ENCODE peak calls at places on chromosomes 1 and 21, in eight cellular contexts. F, A, X, T, H, V, I and U are unnamed samples.
A peak's percentile ranks its signal among the peaks of the same experiment; 100 is the strongest.

GRCh38 chr1:189708674-189709073 is 769.0 kb downstream of the BRINP3 start:
- DNase-seq in T (no peak), F (peak; percentile 68), H (no peak), I (no peak), A (no peak), V (no peak), X (no peak), U (peak; percentile 34)

GRCh38 chr1:153777648-153778047 is 2.4 kb downstream of the SLC27A3 start:
- DNase-seq in H (no peak), I (no peak), F (no peak), X (no peak), A (no peak), V (no peak), T (no peak), U (no peak)

GRCh38 chr1:8217011-8217711 is 100.8 kb upstream of the SLC45A1 start:
- DNase-seq in X (peak; percentile 15), T (no peak), V (no peak), H (peak; percentile 41), I (peak; percentile 12), F (no peak), A (no peak), U (no peak)

GRCh38 chr1:113534875-113535274 is 144.6 kb downstream of the MAGI3 start:
- DNase-seq in A (no peak), I (no peak), H (no peak), V (no peak), T (no peak), X (no peak), F (no peak), U (no peak)

GRCh38 chr1:159421821-159422220 is 10.2 kb upstream of the OR10J4 start:
- DNase-seq in X (no peak), H (no peak), A (no peak), V (no peak), F (no peak), T (no peak), I (no peak), U (no peak)

GRCh38 chr1:178504286-178504685 is 7.5 kb upstream of the CLEC20A start:
- DNase-seq in I (no peak), V (no peak), X (no peak), F (no peak), T (no peak), A (no peak), H (no peak), U (no peak)

GRCh38 chr1:224670506-224670905 is 54.4 kb downstream of the CNIH3 start:
- DNase-seq in F (no peak), V (no peak), H (no peak), A (no peak), X (no peak), I (no peak), T (no peak), U (peak; percentile 70)

GRCh38 chr21:46150491-46151121 is 4.8 kb downstream of the FTCD start:
- DNase-seq in V (no peak), H (no peak), T (no peak), A (no peak), F (no peak), X (no peak), I (no peak), U (no peak)

GRCh38 chr1:3168678-3169077 is 99.7 kb downstream of the PRDM16 start:
- DNase-seq in V (no peak), H (no peak), T (no peak), F (no peak), A (no peak), X (no peak), I (no peak), U (no peak)

GRCh38 chr1:173749137-173749536 is 34.4 kb downstream of the KLHL20 start:
- DNase-seq in X (no peak), F (no peak), T (no peak), I (no peak), V (no peak), H (no peak), A (no peak), U (no peak)

GRCh38 chr1:23597635-23598388 is 38.5 kb upstream of the ID3 start:
- DNase-seq in T (no peak), A (no peak), V (no peak), X (no peak), I (no peak), H (no peak), F (no peak), U (no peak)

GRCh38 chr1:30707412-30708360 is 15.7 kb downstream of the MATN1 start:
- DNase-seq in X (peak; percentile 24), A (peak; percentile 40), V (peak; percentile 47), T (peak; percentile 20), F (peak; percentile 78), I (peak; percentile 68), H (peak; percentile 81), U (peak; percentile 57)

GRCh38 chr1:234970731-234971476 is 157.7 kb downstream of the TOMM20 start:
- DNase-seq in X (peak; percentile 50), H (no peak), A (peak; percentile 85), V (no peak), I (no peak), F (peak; percentile 99), T (no peak), U (peak; percentile 49)

GRCh38 chr21:44926364-44927101 is 5.8 kb upstream of the ITGB2 start:
- DNase-seq in T (no peak), X (peak; percentile 74), F (no peak), V (no peak), I (peak; percentile 51), H (no peak), A (no peak), U (no peak)

GRCh38 chr1:226643167-226643566 is 94.6 kb downstream of the STUM start:
- DNase-seq in H (peak; percentile 87), T (no peak), X (peak; percentile 60), I (peak; percentile 85), A (no peak), V (no peak), F (peak; percentile 76), U (peak; percentile 80)

GRCh38 chr1:221697924-221698425 is 43.9 kb downstream of the DUSP10 start:
- DNase-seq in I (no peak), F (peak; percentile 45), V (no peak), T (no peak), X (no peak), A (peak; percentile 54), H (no peak), U (no peak)

GRCh38 chr1:9872430-9873165 is 37.5 kb downstream of the CTNNBIP1 start:
- DNase-seq in T (no peak), F (no peak), I (no peak), X (no peak), H (no peak), V (no peak), A (no peak), U (peak; percentile 79)

GRCh38 chr1:235887676-235888075 is 21.0 kb upstream of the LYST start:
- DNase-seq in H (no peak), X (no peak), T (no peak), F (no peak), I (peak; percentile 46), A (no peak), V (no peak), U (no peak)

GRCh38 chr1:211236633-211237321 is 22.4 kb upstream of the RCOR3 start:
- DNase-seq in I (no peak), A (no peak), F (peak; percentile 55), H (no peak), T (no peak), X (no peak), V (no peak), U (no peak)

GRCh38 chr21:42095581-42095980 is 24.5 kb downstream of the UMODL1 start:
- DNase-seq in I (no peak), F (no peak), T (no peak), H (no peak), A (no peak), V (no peak), X (no peak), U (no peak)

GRCh38 chr1:170929412-170929834 is 5.9 kb upstream of the MROH9 start:
- DNase-seq in V (no peak), A (no peak), H (no peak), F (peak; percentile 44), T (no peak), I (no peak), X (no peak), U (no peak)

GRCh38 chr1:233022246-233022645 is 71.8 kb downstream of the NTPCR start:
- DNase-seq in F (no peak), V (no peak), H (no peak), I (no peak), A (no peak), X (no peak), T (no peak), U (no peak)

GRCh38 chr21:35375115-35375514 is 326.0 kb upstream of the RUNX1 start:
- DNase-seq in V (no peak), T (no peak), X (no peak), H (no peak), I (no peak), F (peak; percentile 77), A (peak; percentile 78), U (peak; percentile 82)

GRCh38 chr1:84374991-84375838 is 23.1 kb upstream of the DNASE2B start:
- DNase-seq in I (no peak), A (no peak), X (no peak), T (no peak), F (no peak), V (no peak), H (no peak), U (no peak)

GRCh38 chr1:215523128-215523861 is 43.8 kb upstream of the KCTD3 start:
- DNase-seq in X (no peak), A (no peak), I (no peak), V (no peak), F (peak; percentile 42), T (no peak), H (no peak), U (no peak)

GRCh38 chr1:56468472-56468871 is 110.9 kb downstream of the PLPP3 start:
- DNase-seq in F (no peak), T (no peak), X (no peak), V (no peak), A (no peak), H (no peak), I (no peak), U (no peak)

GRCh38 chr1:83769594-83770321 is 229.2 kb downstream of the TTLL7 start:
- DNase-seq in V (no peak), F (no peak), I (no peak), A (no peak), T (no peak), H (no peak), X (no peak), U (no peak)

GRCh38 chr1:55831759-55832158 is 616.6 kb upstream of the USP24 start:
- DNase-seq in T (no peak), A (no peak), F (no peak), X (no peak), I (no peak), H (no peak), V (no peak), U (peak; percentile 45)